ENCODE peak calls at places on chromosomes 13 and 19, in seven cellular contexts. Q, C, X, L, M, K and T are unnamed samples.

GRCh38 chr13:95248953-95249352 is 52.3 kb downstream of the ABCC4 start:
- DNase-seq in L (no peak), M (no peak), C (no peak), Q (no peak), K (no peak), X (no peak), T (no peak)

GRCh38 chr13:76038920-76039716 is 403.0 kb downstream of the LMO7 start:
- DNase-seq in C (no peak), M (no peak), L (peak), Q (no peak), K (no peak), X (no peak), T (peak)

GRCh38 chr19:12139885-12140544 is at the start of gene ZNF20:
- DNase-seq in Q (peak), X (peak), M (peak), K (peak), L (peak), C (peak), T (peak)

GRCh38 chr13:38914070-38914469 is 76.6 kb downstream of the STOML3 start:
- DNase-seq in M (no peak), K (no peak), C (no peak), Q (no peak), L (no peak), X (no peak), T (peak)

GRCh38 chr13:99376924-99377323 is 69.7 kb upstream of the GPR183 start:
- DNase-seq in K (no peak), X (no peak), L (peak), Q (no peak), C (no peak), M (no peak), T (peak)

GRCh38 chr19:46546194-46546896 is 50.7 kb upstream of the PNMA8B start:
- DNase-seq in X (peak), M (peak), Q (peak), C (no peak), K (peak), L (peak), T (peak)

GRCh38 chr13:75704942-75705320 is 68.8 kb downstream of the LMO7 start:
- DNase-seq in Q (no peak), X (peak), C (no peak), L (no peak), M (no peak), K (no peak), T (no peak)

GRCh38 chr13:47120284-47120683 is 223.4 kb upstream of the HTR2A start:
- DNase-seq in K (no peak), L (no peak), C (no peak), M (no peak), X (no peak), Q (no peak), T (no peak)

GRCh38 chr19:2648528-2648937 is 54.0 kb downstream of the GNG7 start:
- DNase-seq in M (peak), X (peak), C (peak), L (peak), K (peak), Q (peak), T (peak)

GRCh38 chr13:84925443-84925842 is 873.8 kb downstream of the SLITRK6 start:
- DNase-seq in X (no peak), M (no peak), L (no peak), Q (no peak), C (no peak), K (no peak), T (no peak)

GRCh38 chr19:41617941-41618730 is 8.7 kb downstream of the CEACAM4 start:
- DNase-seq in K (no peak), M (no peak), L (no peak), C (no peak), Q (no peak), X (no peak), T (no peak)

GRCh38 chr13:73984201-73984600 is 150.0 kb downstream of the KLF12 start:
- DNase-seq in K (no peak), L (no peak), X (no peak), C (no peak), Q (no peak), M (no peak), T (no peak)

GRCh38 chr19:27764186-27764804 is 1448.7 kb downstream of the UQCRFS1 start:
- DNase-seq in Q (peak), C (no peak), L (no peak), X (no peak), K (no peak), M (no peak), T (peak)

GRCh38 chr19:52533901-52534300 is 6.4 kb downstream of the ZNF808 start:
- DNase-seq in X (no peak), M (no peak), C (no peak), L (no peak), K (no peak), Q (no peak), T (no peak)

GRCh38 chr13:25771641-25772478 is 280.0 kb downstream of the SHISA2 start:
- DNase-seq in C (peak), L (no peak), K (no peak), X (no peak), Q (no peak), M (no peak), T (peak)

GRCh38 chr19:33998739-33999345 is 173.5 kb upstream of the LSM14A start:
- DNase-seq in C (peak), L (no peak), K (no peak), Q (no peak), M (no peak), X (peak), T (no peak)

GRCh38 chr13:114101325-114101821 is 31.1 kb downstream of the RASA3 start:
- DNase-seq in X (no peak), M (no peak), C (no peak), K (no peak), Q (no peak), L (peak), T (peak)

GRCh38 chr13:88051746-88052482 is 380.7 kb downstream of the SLITRK5 start:
- DNase-seq in K (no peak), X (no peak), M (no peak), L (no peak), C (no peak), Q (no peak), T (peak)

GRCh38 chr13:73417012-73417615 is 358.3 kb downstream of the KLF5 start:
- DNase-seq in Q (no peak), X (peak), M (no peak), C (no peak), L (no peak), K (no peak), T (no peak)

GRCh38 chr13:79866436-79866835 is 385.5 kb downstream of the NDFIP2 start:
- DNase-seq in C (no peak), K (no peak), M (no peak), L (no peak), Q (no peak), X (no peak), T (no peak)

GRCh38 chr19:10288662-10289166 is 1.0 kb upstream of the ICAM5 start:
- DNase-seq in M (no peak), X (peak), L (peak), C (no peak), Q (no peak), K (peak), T (peak)

GRCh38 chr19:15252398-15253018 is 20.3 kb upstream of the EPHX3 start:
- DNase-seq in X (peak), L (peak), M (peak), K (peak), Q (no peak), C (peak), T (peak)

GRCh38 chr13:41962994-41963393 is 2.1 kb upstream of the VWA8 start:
- DNase-seq in K (peak), C (no peak), X (no peak), M (no peak), Q (no peak), L (no peak), T (no peak)

GRCh38 chr13:33721719-33722118 is 96.2 kb upstream of the RFC3 start:
- DNase-seq in C (peak), M (no peak), L (no peak), Q (no peak), K (no peak), X (peak), T (no peak)

GRCh38 chr13:85601526-85601925 is 197.7 kb downstream of the SLITRK6 start:
- DNase-seq in X (no peak), K (no peak), Q (no peak), L (no peak), C (no peak), M (no peak), T (no peak)

GRCh38 chr13:98470920-98471319 is 106.0 kb downstream of the STK24 start:
- DNase-seq in M (no peak), K (no peak), X (no peak), L (no peak), C (no peak), Q (no peak), T (no peak)

GRCh38 chr13:94343243-94343585 is 136.3 kb downstream of the DCT start:
- DNase-seq in M (no peak), K (no peak), L (peak), C (peak), Q (no peak), X (peak), T (no peak)

GRCh38 chr13:79501538-79502232 is 20.7 kb downstream of the NDFIP2 start:
- DNase-seq in K (no peak), X (peak), L (no peak), C (no peak), M (no peak), Q (no peak), T (no peak)

GRCh38 chr19:44602071-44602470 is 11.3 kb upstream of the IGSF23 start:
- DNase-seq in M (no peak), C (no peak), Q (no peak), K (no peak), X (no peak), L (no peak), T (no peak)

GRCh38 chr19:2602391-2603181 is 99.9 kb downstream of the GNG7 start:
- DNase-seq in X (peak), L (no peak), C (peak), Q (peak), K (no peak), M (no peak), T (peak)

GRCh38 chr13:20306039-20306438 is 73.9 kb upstream of the GJB6 start:
- DNase-seq in M (no peak), L (no peak), X (no peak), K (no peak), Q (no peak), C (no peak), T (no peak)

GRCh38 chr19:14404322-14404721 is 14.8 kb downstream of the DDX39A start:
- DNase-seq in L (no peak), X (no peak), M (no peak), K (no peak), Q (no peak), C (no peak), T (no peak)

GRCh38 chr13:98959775-98960325 is 18.0 kb downstream of the DOCK9 start:
- DNase-seq in X (no peak), K (no peak), L (peak), M (no peak), C (no peak), Q (no peak), T (no peak)

GRCh38 chr13:97352815-97353214 is 81.2 kb upstream of the RAP2A start:
- DNase-seq in K (no peak), M (no peak), L (no peak), Q (no peak), C (no peak), X (no peak), T (no peak)

GRCh38 chr13:64993514-64994164 is 2236.5 kb downstream of the PCDH9 start:
- DNase-seq in Q (no peak), X (no peak), L (no peak), K (no peak), C (no peak), M (no peak), T (no peak)

GRCh38 chr13:66689628-66690027 is 540.5 kb downstream of the PCDH9 start:
- DNase-seq in L (peak), M (no peak), C (peak), K (no peak), Q (no peak), X (peak), T (no peak)

GRCh38 chr19:28864024-28864503 is 348.9 kb downstream of the UQCRFS1 start:
- DNase-seq in M (no peak), K (no peak), C (no peak), Q (peak), L (no peak), X (no peak), T (no peak)

GRCh38 chr19:5891938-5892771 is 11.4 kb downstream of the NDUFA11 start:
- DNase-seq in K (peak), L (peak), Q (peak), X (peak), C (peak), M (peak), T (peak)

GRCh38 chr19:16619456-16619855 is 8.5 kb downstream of the MED26 start:
- DNase-seq in M (no peak), K (no peak), C (no peak), Q (peak), X (no peak), L (no peak), T (no peak)

GRCh38 chr19:33862991-33863390 is 66.3 kb downstream of the KCTD15 start:
- DNase-seq in L (no peak), C (no peak), M (no peak), K (no peak), X (no peak), Q (no peak), T (no peak)

GRCh38 chr13:110455444-110455843 is 106.1 kb downstream of the RAB20 start:
- DNase-seq in K (no peak), M (no peak), X (no peak), L (no peak), Q (no peak), C (no peak), T (no peak)

GRCh38 chr13:110454956-110455355 is 106.6 kb downstream of the RAB20 start:
- DNase-seq in M (no peak), Q (no peak), L (no peak), X (no peak), K (no peak), C (no peak), T (no peak)

GRCh38 chr13:110456550-110456949 is 105.0 kb downstream of the RAB20 start:
- DNase-seq in M (no peak), C (no peak), Q (no peak), X (no peak), K (no peak), L (no peak), T (no peak)

GRCh38 chr13:110457361-110457760 is 104.2 kb downstream of the RAB20 start:
- DNase-seq in Q (no peak), X (no peak), C (no peak), M (no peak), K (no peak), L (no peak), T (no peak)

DNA sequence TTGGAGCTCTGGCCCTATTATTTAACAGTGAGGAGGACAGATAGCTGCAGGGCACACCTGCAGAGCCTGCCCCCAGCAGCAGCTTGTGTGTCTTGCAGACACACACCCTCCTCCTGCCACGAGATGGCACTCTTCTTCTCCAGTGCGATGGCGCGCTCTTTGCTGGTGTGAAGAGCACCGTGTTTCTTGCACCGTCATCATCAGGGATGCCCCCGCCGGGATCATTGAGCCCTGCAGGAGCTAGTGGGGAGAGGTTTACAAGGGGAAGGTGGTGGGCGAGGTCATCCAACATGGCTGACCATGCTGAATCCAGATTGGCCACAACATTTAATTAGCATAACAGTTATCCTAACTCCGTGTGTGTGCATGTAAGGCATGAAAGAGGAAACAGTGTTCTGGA is 105.6 kb downstream of the RAB20 start:
- DNase-seq in C (peak), L (peak), Q (peak), K (peak), M (peak), X (peak), T (peak)
- TF ChIP-seq CTCF in C (peak), L (peak), Q (peak), K (peak), M (peak), X (peak), T (peak)

GRCh38 chr19:19710506-19710905 is 22.4 kb downstream of the ZNF14 start:
- DNase-seq in X (no peak), C (no peak), Q (no peak), M (no peak), L (no peak), K (no peak), T (no peak)

DNA sequence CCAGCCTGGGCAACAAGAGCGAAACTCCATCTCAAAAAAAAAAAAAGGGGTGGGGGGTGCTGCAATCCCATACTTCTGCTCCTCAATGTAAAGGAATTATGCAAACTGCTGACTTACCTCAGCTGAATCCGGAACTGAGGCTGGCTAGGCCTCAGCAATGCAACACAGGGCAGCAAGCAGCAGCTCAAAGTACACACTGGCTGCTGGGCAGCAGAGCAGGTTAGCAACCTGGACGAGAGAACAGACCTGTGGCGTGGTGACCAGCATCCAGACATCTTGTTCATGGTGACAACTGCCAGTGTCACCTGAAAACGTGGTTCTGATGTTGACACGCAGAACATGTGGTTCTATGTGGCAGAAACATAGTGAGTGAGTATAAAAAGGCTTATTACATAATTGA is 28.1 kb downstream of the ZNF14 start:
- DNase-seq in C (no peak), L (no peak), K (no peak), X (no peak), Q (no peak), M (no peak), T (no peak)
- TF ChIP-seq CTCF in C (no peak), L (no peak), K (no peak), X (no peak), Q (no peak), M (no peak), T (no peak)

DNA sequence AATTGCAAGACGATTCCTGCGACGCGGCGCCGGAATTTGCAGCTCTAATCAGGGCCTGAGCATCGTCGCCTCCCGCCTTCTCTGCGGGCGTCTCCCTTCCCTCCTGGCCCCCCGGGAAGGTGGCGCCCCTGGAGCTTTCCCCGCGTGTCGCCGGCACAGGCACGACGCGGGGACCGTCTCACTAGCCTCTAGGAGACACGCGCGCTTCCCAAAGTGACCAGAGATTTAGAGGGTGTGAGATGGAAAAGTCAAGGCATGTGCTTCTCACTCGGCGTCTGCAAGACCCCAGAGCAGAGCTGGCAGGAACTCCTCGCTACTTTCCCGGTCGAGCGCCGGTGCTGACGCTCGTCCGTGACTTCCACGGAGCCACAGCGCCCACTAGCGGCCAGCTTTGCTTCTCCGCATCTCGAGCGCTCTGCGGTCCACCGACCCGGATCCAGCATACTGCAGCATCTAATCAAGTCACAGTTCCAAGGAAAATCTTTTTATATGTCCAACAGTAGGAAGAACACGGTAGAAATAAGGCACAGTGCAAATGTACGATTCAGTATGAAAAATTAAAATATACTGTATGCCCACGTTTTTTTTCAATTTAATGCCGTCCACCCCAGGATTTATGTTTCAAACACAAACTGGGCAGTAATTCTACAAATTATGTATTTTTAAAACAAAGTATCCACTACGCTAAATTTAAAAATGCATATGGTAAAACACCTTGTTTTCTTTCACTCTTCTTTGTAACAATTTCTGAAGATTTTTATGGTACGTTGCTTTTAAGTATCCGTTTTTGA is 977 bp upstream of the EFNB2 start:
- DNase-seq in K (peak), C (peak), X (peak), M (peak), Q (peak), L (peak), T (peak)
- TF ChIP-seq CTCF in K (peak), C (peak), X (peak), M (peak), Q (peak), L (peak), T (peak)

GRCh38 chr13:24605923-24606372 is 74.3 kb upstream of the ATP12A start:
- DNase-seq in L (peak), X (peak), K (no peak), C (no peak), Q (no peak), M (no peak), T (peak)
- TF ChIP-seq CTCF in L (peak), X (peak), K (peak), C (no peak), Q (peak), M (no peak), T (peak)

GRCh38 chr19:49809987-49810389 is 3.1 kb downstream of the FUZ start:
- DNase-seq in C (no peak), Q (no peak), M (no peak), L (no peak), X (no peak), K (no peak), T (no peak)

GRCh38 chr19:49812452-49812996 is 568 bp downstream of the FUZ start:
- DNase-seq in X (no peak), L (no peak), M (no peak), Q (peak), K (no peak), C (no peak), T (no peak)

GRCh38 chr19:49814010-49814409 is 918 bp upstream of the FUZ start:
- DNase-seq in K (no peak), Q (no peak), M (no peak), C (no peak), X (no peak), L (no peak), T (no peak)

GRCh38 chr19:49811328-49811727 is 1.8 kb downstream of the FUZ start:
- DNase-seq in K (no peak), L (no peak), X (no peak), Q (no peak), C (no peak), M (no peak), T (no peak)

GRCh38 chr19:49812997-49813861 is at the start of gene FUZ:
- DNase-seq in L (peak), C (peak), K (peak), M (peak), X (peak), Q (peak), T (peak)
- TF ChIP-seq CTCF in L (peak), C (peak), K (no peak), M (peak), X (peak), Q (peak), T (peak)

DNA sequence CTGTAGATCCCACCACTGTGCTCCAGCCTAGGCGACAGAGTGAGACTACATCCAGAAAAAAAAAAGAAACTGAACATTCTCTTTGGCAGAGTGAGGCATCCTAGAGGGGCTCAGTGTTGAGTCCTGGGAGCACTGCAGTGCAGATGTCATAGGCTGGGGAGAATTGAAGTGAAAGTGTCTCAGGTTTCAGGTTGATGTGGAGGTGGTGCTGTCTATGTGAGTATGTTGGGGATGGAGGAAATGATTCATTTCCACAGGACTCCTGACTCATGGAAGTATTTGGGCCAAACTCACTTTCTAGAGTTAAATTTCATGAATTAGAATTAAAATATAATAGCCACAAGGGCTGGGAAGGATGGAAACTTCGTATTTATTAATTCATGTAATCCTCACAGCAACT is 134.4 kb upstream of the TSC22D1 start:
- DNase-seq in L (no peak), C (peak), X (peak), Q (no peak), M (no peak), K (peak), T (no peak)
- TF ChIP-seq CTCF in L (no peak), C (no peak), X (no peak), Q (no peak), M (no peak), K (no peak), T (no peak)

GRCh38 chr19:7652061-7652641 is 15.2 kb downstream of the STXBP2 start:
- DNase-seq in Q (peak), X (peak), L (peak), C (peak), M (peak), K (peak), T (peak)
- TF ChIP-seq CTCF in Q (peak), X (peak), L (peak), C (peak), M (peak), K (peak), T (peak)

GRCh38 chr13:110676057-110676510 is 29.8 kb downstream of the CARS2 start:
- DNase-seq in K (no peak), L (no peak), X (no peak), C (no peak), Q (no peak), M (no peak), T (no peak)
- TF ChIP-seq CTCF in K (no peak), L (no peak), X (no peak), C (no peak), Q (no peak), M (no peak), T (no peak)